ENCODE peak calls at places on chromosomes 3 and 15, in seven cellular contexts. Q, W, V, K, J, L and D are unnamed samples.

GRCh38 chr15:75036269-75036668 is 12.9 kb downstream of the PPCDC start:
- DNase-seq in L (no peak), W (no peak), V (no peak), J (no peak), K (no peak), Q (no peak), D (no peak)

GRCh38 chr3:155079795-155080546 is at the start of gene MME:
- DNase-seq in L (no peak), V (no peak), Q (no peak), W (peak; percentile 34), J (peak; percentile 6), K (no peak), D (no peak)

GRCh38 chr15:32799904-32800535 is 82.2 kb downstream of the GREM1 start:
- DNase-seq in K (no peak), L (no peak), W (no peak), V (no peak), J (no peak), Q (no peak), D (no peak)

GRCh38 chr3:100045696-100046095 is 68.6 kb downstream of the FILIP1L start:
- DNase-seq in V (peak; percentile 77), L (peak; percentile 98), W (no peak), K (no peak), J (peak; percentile 86), Q (no peak), D (no peak)

GRCh38 chr3:143443851-143444331 is 324.3 kb downstream of the CHST2 start:
- DNase-seq in J (peak; percentile 85), L (peak; percentile 78), Q (no peak), W (no peak), V (peak; percentile 82), K (peak; percentile 100), D (no peak)

GRCh38 chr15:85800460-85801123 is 5.9 kb upstream of the KLHL25 start:
- DNase-seq in Q (no peak), K (peak; percentile 44), J (peak; percentile 70), L (no peak), W (no peak), V (no peak), D (no peak)

GRCh38 chr3:155702745-155703581 is 41.9 kb downstream of the PLCH1 start:
- DNase-seq in V (no peak), W (no peak), Q (no peak), L (no peak), K (no peak), J (no peak), D (no peak)

GRCh38 chr3:107999215-107999775 is 91.5 kb downstream of the CD47 start:
- DNase-seq in L (no peak), W (no peak), V (no peak), Q (no peak), J (no peak), K (no peak), D (no peak)

GRCh38 chr3:58353722-58354553 is 21.2 kb downstream of the PXK start:
- DNase-seq in W (no peak), K (no peak), L (no peak), J (no peak), Q (no peak), V (peak; percentile 18), D (no peak)

GRCh38 chr3:144055604-144056003 is 84.0 kb downstream of the DIPK2A start:
- DNase-seq in L (no peak), J (no peak), W (no peak), V (no peak), K (no peak), Q (no peak), D (no peak)

GRCh38 chr15:43219929-43220886 is 610 bp downstream of the EPB42 start:
- DNase-seq in J (no peak), V (no peak), L (no peak), K (no peak), W (no peak), Q (no peak), D (no peak)

GRCh38 chr3:146454796-146455195 is 14.6 kb downstream of the PLSCR2 start:
- DNase-seq in W (no peak), L (no peak), V (no peak), K (no peak), Q (no peak), J (no peak), D (no peak)

GRCh38 chr15:61237400-61237799 is 8.3 kb upstream of the RORA start:
- DNase-seq in W (no peak), V (no peak), Q (no peak), L (no peak), K (no peak), J (no peak), D (no peak)

GRCh38 chr3:180295811-180296210 is 259.1 kb upstream of the PEX5L start:
- DNase-seq in Q (no peak), W (no peak), V (no peak), J (no peak), K (no peak), L (no peak), D (no peak)

GRCh38 chr3:126713229-126713628 is 9.2 kb downstream of the CHCHD6 start:
- DNase-seq in V (no peak), J (no peak), K (no peak), Q (no peak), W (no peak), L (no peak), D (no peak)

GRCh38 chr15:30001592-30001991 is 81.2 kb upstream of the GOLGA8J start:
- DNase-seq in W (no peak), L (no peak), K (no peak), J (peak; percentile 7), V (no peak), Q (no peak), D (no peak)

GRCh38 chr3:53072653-53073552 is 27.0 kb upstream of the SFMBT1 start:
- DNase-seq in W (peak; percentile 72), J (peak; percentile 82), V (peak; percentile 88), K (peak; percentile 28), L (peak; percentile 24), Q (peak; percentile 63), D (peak; percentile 77)

GRCh38 chr3:119597548-119598288 is at the start of gene PLA1A:
- DNase-seq in K (no peak), Q (no peak), L (no peak), J (peak; percentile 38), W (no peak), V (no peak), D (no peak)

GRCh38 chr3:133930341-133930933 is 34.8 kb upstream of the RAB6B start:
- DNase-seq in W (no peak), V (peak; percentile 34), Q (no peak), K (no peak), J (no peak), L (no peak), D (no peak)

GRCh38 chr3:108428580-108428979 is 81.8 kb downstream of the MYH15 start:
- DNase-seq in Q (no peak), K (no peak), V (no peak), W (no peak), L (no peak), J (no peak), D (no peak)

GRCh38 chr15:80636675-80637074 is 58.4 kb upstream of the ABHD17C start:
- DNase-seq in J (peak; percentile 18), K (no peak), Q (no peak), L (no peak), V (no peak), W (no peak), D (no peak)

GRCh38 chr3:124861041-124861440 is 26.1 kb downstream of the ITGB5 start:
- DNase-seq in K (no peak), V (no peak), Q (no peak), W (no peak), L (no peak), J (no peak), D (no peak)

GRCh38 chr3:144067059-144067458 is 95.4 kb downstream of the DIPK2A start:
- DNase-seq in W (no peak), V (no peak), L (no peak), J (no peak), K (no peak), Q (no peak), D (no peak)

GRCh38 chr3:148233403-148233802 is 464.3 kb upstream of the AGTR1 start:
- DNase-seq in V (no peak), Q (no peak), W (no peak), J (no peak), L (no peak), K (no peak), D (no peak)

GRCh38 chr15:25268166-25268565 is 170.7 kb downstream of the UBE3A start:
- DNase-seq in V (no peak), K (no peak), J (no peak), L (no peak), Q (no peak), W (no peak), D (no peak)
- TF ChIP-seq CTCF in V (no peak), K (no peak), J (no peak), L (no peak), Q (no peak), W (peak; percentile 35), D (no peak)

GRCh38 chr3:129996073-129996472 is 21.6 kb downstream of the TRH start:
- DNase-seq in K (no peak), V (no peak), Q (no peak), J (no peak), W (no peak), L (no peak), D (no peak)
- TF ChIP-seq CTCF in K (no peak), V (no peak), Q (no peak), J (no peak), W (no peak), L (no peak), D (no peak)

GRCh38 chr3:116127464-116127863 is 317.8 kb downstream of the LSAMP start:
- DNase-seq in L (no peak), W (no peak), V (no peak), J (no peak), K (no peak), Q (no peak), D (no peak)

DNA sequence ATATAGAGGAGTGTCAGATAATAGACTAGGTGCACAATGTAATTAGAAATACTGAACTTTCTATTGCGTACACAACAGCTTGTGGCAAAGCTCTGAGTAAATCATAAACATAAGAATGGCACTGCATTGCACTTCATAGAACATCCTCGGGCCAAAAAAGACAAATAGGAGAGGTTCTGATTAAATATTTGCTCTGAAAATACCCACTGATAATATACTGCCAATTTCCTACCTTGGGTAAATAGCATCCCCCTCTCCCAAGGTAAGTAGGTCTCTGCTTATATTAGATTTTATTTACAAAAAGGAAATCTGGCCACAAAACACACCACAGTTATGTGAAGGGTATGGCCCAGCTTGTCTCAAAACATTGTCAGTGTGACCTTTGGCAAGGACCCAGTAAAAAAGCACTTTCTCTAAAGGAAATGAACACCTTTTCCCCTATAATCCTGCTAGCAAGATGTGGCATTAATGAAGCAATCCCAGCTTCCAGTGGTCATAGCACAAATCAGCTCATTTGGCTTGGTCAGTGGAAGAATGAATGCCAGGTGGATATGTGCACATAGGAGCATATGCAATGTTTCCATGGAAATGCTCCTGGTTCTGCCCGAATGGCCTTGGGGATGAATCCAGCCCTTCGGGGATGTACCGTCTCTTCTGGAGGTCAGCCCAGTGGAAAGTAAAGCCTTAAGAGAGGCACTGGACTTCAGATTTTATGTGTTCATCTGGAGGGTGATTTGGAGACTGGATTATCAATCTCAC is 315.9 kb downstream of the LSAMP start:
- DNase-seq in Q (no peak), V (no peak), L (no peak), K (no peak), W (no peak), J (no peak), D (no peak)
- TF ChIP-seq CTCF in Q (no peak), V (no peak), L (no peak), K (no peak), W (no peak), J (no peak), D (no peak)

DNA sequence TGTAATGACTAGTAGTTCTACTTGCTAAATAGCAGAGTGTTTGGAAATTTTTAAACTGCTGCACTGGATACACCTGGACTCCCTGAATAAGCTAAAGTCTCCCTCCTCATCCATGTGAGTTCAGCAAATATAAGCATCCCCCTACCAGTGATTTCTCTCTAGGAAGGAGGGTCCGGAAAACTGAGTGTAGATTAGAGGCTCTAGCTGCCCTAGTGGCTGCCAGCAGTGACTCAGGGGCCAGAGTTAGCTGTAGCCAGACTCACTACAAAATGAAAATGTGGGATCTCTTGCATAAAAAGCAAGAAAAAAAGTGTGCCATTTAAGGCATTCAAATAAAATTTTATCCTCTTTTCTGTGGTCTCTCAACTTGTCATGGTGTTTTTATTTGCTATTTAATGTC is 485.0 kb upstream of the ATP11B start:
- DNase-seq in L (no peak), J (no peak), V (no peak), Q (no peak), K (no peak), W (no peak), D (no peak)
- TF ChIP-seq CTCF in L (no peak), J (no peak), V (no peak), Q (no peak), K (no peak), W (no peak), D (no peak)